ENCODE peak calls at places on chromosomes 1 and 21, in seven cellular contexts. U is right cardiac atrium, D is RWPE2, I is cardiac fibroblast, Z is BE2C, T is heart left ventricle, Y is IMR-90. N is an unnamed sample.

GRCh38 chr1:82086739-82087138 is 286.0 kb downstream of the ADGRL2 start:
- DNase-seq in T (no peak), Y (no peak), Z (no peak), D (no peak), U (no peak), I (no peak), N (no peak)

GRCh38 chr21:16468191-16468590 is 738.4 kb downstream of the USP25 start:
- DNase-seq in I (no peak), U (no peak), T (no peak), D (no peak), Z (no peak), Y (peak), N (peak)

GRCh38 chr1:244864253-244865027 is at the start of gene HNRNPU:
- DNase-seq in Z (peak), D (peak), Y (peak), U (peak), I (peak), T (peak), N (peak)

GRCh38 chr21:21200103-21200938 is 202.1 kb downstream of the NCAM2 start:
- DNase-seq in U (peak), Y (peak), T (no peak), I (peak), Z (no peak), D (peak), N (peak)

GRCh38 chr1:247007511-247008405 is at the start of gene ZNF695:
- DNase-seq in D (peak), U (peak), Z (peak), Y (peak), I (peak), T (peak), N (peak)

GRCh38 chr21:40507978-40508377 is 339.0 kb downstream of the DSCAM start:
- DNase-seq in Y (peak), D (no peak), I (no peak), T (no peak), U (no peak), Z (no peak), N (peak)

GRCh38 chr21:37571442-37571841 is 204.9 kb downstream of the DYRK1A start:
- DNase-seq in Y (no peak), U (no peak), Z (no peak), T (no peak), D (no peak), I (no peak), N (no peak)

GRCh38 chr1:171424494-171424893 is 60.8 kb upstream of the PRRC2C start:
- DNase-seq in I (no peak), U (no peak), Y (no peak), D (no peak), T (no peak), Z (no peak), N (no peak)

GRCh38 chr1:173204693-173205092 is 2.4 kb downstream of the TNFSF4 start:
- DNase-seq in T (no peak), U (no peak), D (no peak), Y (no peak), Z (no peak), I (no peak), N (no peak)
- H3K4me3 ChIP-seq in T (no peak), U (no peak), D (no peak), Y (peak), Z (no peak), I (peak), N (peak)

GRCh38 chr1:27536767-27537166 is 46.8 kb upstream of the WASF2 start:
- DNase-seq in T (peak), Y (peak), U (peak), Z (peak), D (no peak), I (peak), N (peak)

GRCh38 chr1:27538793-27539192 is 48.8 kb upstream of the WASF2 start:
- DNase-seq in D (no peak), Z (no peak), T (no peak), Y (peak), U (no peak), I (peak), N (peak)

GRCh38 chr1:27535386-27535785 is 45.4 kb upstream of the WASF2 start:
- DNase-seq in Z (no peak), U (no peak), Y (no peak), I (no peak), T (no peak), D (no peak), N (no peak)

GRCh38 chr1:27532119-27532695 is 42.2 kb upstream of the WASF2 start:
- DNase-seq in D (no peak), T (no peak), Z (no peak), Y (no peak), U (peak), I (no peak), N (no peak)

DNA sequence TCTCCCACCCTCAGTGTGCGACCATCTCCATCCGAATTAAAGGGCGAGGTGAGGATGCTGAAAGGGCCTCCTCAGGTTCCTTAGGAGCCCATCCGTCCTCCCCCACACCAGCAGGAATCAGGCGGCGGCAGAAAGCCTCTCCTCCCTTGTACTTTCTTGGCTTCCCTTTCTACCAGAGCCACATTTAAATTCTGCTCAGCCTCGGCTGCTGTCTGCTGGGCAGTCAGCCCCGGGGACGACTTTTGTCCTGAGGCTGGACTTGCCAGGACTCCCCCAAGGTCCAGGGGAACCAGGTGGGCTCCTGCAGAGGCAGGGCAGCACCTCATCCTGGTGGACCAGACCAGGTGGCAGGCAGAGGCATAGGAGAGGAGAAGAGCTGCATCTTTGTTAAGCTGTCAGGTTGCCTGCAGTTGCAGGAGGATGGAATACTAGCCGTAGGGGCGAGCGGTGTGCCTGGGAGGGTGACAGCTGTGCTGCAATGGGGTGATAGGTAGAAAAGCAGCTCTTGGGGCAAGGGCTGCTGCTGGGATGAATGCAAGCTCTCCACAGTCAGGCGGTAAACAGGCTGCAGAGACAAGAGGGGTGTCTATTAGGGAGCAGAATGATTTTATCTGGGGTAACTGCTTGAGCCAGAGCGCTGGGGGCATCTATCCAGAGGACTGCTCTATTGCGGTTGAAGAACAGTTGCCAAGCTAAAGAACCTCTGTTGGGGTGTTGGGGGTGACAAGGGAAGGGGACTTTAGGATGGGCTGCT is 46.2 kb upstream of the WASF2 start:
- DNase-seq in U (peak), I (no peak), Y (no peak), D (no peak), T (no peak), Z (no peak), N (no peak)
- H3K4me3 ChIP-seq in U (no peak), I (no peak), Y (no peak), D (no peak), T (no peak), Z (no peak), N (no peak)

GRCh38 chr1:161382214-161383019 is 14.7 kb upstream of the CFAP126 start:
- DNase-seq in I (peak), Y (peak), U (no peak), D (no peak), Z (no peak), T (no peak), N (peak)

GRCh38 chr1:161374373-161374772 is 6.7 kb upstream of the CFAP126 start:
- DNase-seq in I (peak), D (no peak), U (no peak), T (no peak), Y (no peak), Z (no peak), N (no peak)

GRCh38 chr1:161381707-161382106 is 14.0 kb upstream of the CFAP126 start:
- DNase-seq in T (no peak), D (no peak), I (no peak), U (no peak), Z (no peak), Y (peak), N (no peak)

GRCh38 chr1:161378014-161378413 is 10.3 kb upstream of the CFAP126 start:
- DNase-seq in Z (no peak), D (no peak), Y (no peak), I (no peak), T (no peak), U (no peak), N (no peak)

GRCh38 chr1:161379071-161379470 is 11.4 kb upstream of the CFAP126 start:
- DNase-seq in Y (peak), D (no peak), Z (no peak), I (peak), U (peak), T (peak), N (no peak)
- H3K4me3 ChIP-seq in Y (peak), D (no peak), Z (no peak), I (no peak), U (no peak), T (no peak), N (no peak)

DNA sequence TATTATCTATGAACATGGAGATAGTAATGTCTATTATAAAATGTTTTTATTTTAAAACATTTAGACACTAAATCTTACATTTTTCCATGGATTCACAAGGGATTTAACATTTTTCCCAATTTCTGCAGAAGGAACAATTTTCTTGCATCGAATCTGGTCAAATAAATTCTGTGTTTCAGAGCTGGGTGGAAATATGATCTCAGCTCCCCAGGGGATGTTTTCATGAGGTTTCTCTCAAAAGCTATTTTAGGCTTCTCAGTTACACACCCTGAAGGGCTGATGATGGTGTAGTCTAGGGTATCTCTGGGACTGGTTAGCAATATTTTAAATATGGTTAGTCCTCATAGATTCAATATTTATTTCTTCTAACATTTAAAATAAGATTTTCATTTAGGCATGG is 69.5 kb upstream of the WARS2 start:
- DNase-seq in U (no peak), D (no peak), Z (no peak), T (no peak), I (peak), Y (no peak), N (no peak)
- H3K4me3 ChIP-seq in U (no peak), D (no peak), Z (no peak), T (no peak), I (no peak), Y (no peak), N (no peak)

DNA sequence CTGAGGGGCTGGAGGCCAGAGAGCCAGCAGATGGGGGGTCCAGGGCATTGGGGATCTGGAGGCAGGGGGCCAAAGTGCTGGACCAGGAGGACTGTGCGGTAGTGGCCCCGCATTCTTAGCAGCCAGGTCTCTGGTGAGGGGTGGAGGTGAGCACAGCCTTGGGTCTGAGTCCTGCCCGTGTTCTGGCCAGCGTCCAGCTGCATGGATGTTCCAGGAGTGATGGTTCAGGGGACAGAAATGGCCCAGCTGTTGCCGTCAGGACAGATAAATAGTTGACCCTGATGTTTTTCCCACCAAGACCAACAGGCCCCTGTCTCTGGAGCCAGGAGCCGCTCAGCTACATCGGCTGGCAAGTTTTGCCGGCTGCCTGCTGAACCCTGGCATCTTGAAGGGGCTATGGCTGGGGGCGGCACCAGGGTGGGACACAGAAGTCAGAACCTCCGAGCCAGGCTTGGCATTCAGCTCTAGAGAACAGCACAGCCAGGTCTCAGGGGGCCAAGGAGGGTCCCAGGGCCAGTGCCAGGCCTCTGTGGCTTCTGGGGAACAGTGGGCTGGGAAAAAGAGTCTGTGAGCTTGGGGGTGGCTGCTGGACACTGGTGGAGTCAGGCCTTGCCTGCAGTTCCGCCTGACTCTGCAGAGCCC is 19.4 kb upstream of the TTC34 start:
- DNase-seq in Z (no peak), I (no peak), Y (no peak), T (peak), U (no peak), D (no peak), N (no peak)
- H3K4me3 ChIP-seq in Z (no peak), I (no peak), Y (no peak), T (no peak), U (no peak), D (no peak), N (no peak)

DNA sequence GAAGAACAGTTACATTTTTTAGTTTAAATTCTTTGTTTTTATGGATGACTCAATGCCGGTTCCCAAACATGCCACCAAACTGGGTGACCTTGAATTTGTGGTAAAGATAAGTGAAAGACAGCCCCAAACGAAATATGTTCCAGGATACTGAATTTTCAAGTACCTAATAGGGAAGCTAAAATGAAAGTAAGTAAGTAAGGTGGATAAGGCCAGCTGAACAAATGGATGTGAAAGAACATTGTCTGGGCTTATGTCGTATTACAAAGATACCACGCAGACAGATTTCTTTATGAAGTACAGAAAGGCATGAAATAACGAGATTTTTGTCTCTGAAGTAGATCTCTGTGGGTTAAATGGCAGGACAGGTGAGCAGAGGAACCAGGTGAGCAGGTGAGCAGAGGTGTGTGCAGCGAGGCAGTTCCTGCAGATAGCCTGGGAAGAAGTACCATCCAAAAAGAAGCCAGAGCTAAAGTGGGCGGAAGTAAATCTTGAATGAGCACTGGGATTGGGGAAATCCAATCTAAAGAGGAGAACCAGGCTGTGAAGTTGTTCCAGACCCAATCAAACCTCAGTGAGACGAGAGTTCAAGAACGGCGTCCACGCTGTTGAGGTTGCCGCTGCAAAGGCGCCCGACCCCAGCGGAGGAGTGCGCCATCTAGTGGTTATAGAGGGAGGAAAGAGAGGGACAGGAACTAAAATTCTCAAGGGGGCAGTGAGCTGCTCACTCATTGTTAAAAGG is 19.6 kb downstream of the TLR5 start:
- DNase-seq in Y (peak), U (peak), Z (peak), I (peak), D (no peak), T (peak), N (peak)
- H3K4me3 ChIP-seq in Y (no peak), U (no peak), Z (no peak), I (peak), D (no peak), T (no peak), N (no peak)

GRCh38 chr1:237473896-237474295 is 416.8 kb downstream of the ZP4 start:
- DNase-seq in U (no peak), I (no peak), Y (no peak), D (no peak), Z (no peak), T (no peak), N (no peak)

GRCh38 chr1:237471377-237471776 is 419.3 kb downstream of the ZP4 start:
- DNase-seq in T (no peak), Z (no peak), Y (no peak), D (no peak), I (no peak), U (no peak), N (no peak)

GRCh38 chr1:237467320-237467719 is 423.4 kb downstream of the ZP4 start:
- DNase-seq in Y (no peak), U (no peak), D (no peak), I (no peak), T (no peak), Z (no peak), N (no peak)

DNA sequence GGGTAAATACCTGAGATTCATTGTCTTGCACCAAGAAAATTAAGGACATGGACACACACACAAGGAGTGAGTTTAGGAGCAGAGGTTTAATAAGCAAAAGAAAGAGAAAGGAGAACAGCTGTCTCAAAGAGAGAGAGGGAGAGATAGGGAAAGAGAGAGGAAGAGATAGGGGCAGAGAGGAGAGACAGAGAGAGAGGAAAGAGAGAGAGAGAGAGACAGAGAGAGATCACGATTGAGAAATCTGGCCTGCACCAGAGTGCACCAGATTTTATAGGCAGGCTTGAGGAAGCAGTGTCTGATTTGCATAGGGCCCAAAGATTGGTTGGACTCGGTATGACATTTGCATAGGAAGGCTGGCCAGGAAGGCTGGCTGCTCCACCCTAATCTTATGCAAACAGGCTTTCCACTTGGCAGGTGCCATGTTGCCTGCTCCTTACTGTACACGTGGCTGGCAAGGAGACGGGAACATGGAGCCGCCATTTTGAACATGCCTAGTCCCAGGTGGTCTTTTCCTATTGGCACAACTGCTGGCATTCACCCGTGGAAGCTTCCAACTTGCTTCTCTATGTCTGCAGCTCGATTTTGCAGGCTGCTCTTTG is 419.9 kb downstream of the ZP4 start:
- DNase-seq in Y (no peak), D (no peak), T (no peak), I (peak), Z (peak), U (peak), N (no peak)
- H3K4me3 ChIP-seq in Y (no peak), D (no peak), T (no peak), I (no peak), Z (peak), U (no peak), N (no peak)

GRCh38 chr1:229485318-229485717 is 22.8 kb downstream of the NUP133 start:
- DNase-seq in U (no peak), T (no peak), Y (no peak), I (no peak), D (no peak), Z (no peak), N (no peak)
- H3K4me3 ChIP-seq in U (no peak), T (no peak), Y (no peak), I (no peak), D (no peak), Z (no peak), N (no peak)